ENCODE peak calls at places on chromosomes 3 and 15, in five cellular contexts. D is astrocyte, K is HuH-7.5, J is pancreas, W is ecto neural progenitor cell. C is an unnamed sample.

GRCh38 chr3:117304681-117305080 is 595.1 kb downstream of the TUSC7 start:
- DNase-seq in D (no peak), K (no peak), J (no peak), W (no peak), C (no peak)

GRCh38 chr15:77603616-77604406 is 28.9 kb downstream of the LINGO1 start:
- DNase-seq in D (no peak), K (no peak), J (no peak), W (no peak), C (no peak)

GRCh38 chr3:178719036-178719635 is 182.9 kb downstream of the KCNMB2 start:
- DNase-seq in D (no peak), K (no peak), J (no peak), W (no peak), C (no peak)

GRCh38 chr3:178676942-178677606 is 140.8 kb downstream of the KCNMB2 start:
- DNase-seq in D (no peak), K (no peak), J (no peak), W (no peak), C (no peak)

GRCh38 chr3:9666704-9667445 is 17.6 kb downstream of the MTMR14 start:
- DNase-seq in D (no peak), K (no peak), J (no peak), W (no peak), C (no peak)

GRCh38 chr3:46383211-46383945 is 12.6 kb downstream of the CCR5 start:
- DNase-seq in D (no peak), K (no peak), J (no peak), W (no peak), C (no peak)

GRCh38 chr15:70156781-70157261 is 59.1 kb upstream of the TLE3 start:
- DNase-seq in D (peak), K (no peak), J (peak), W (no peak), C (no peak)

GRCh38 chr3:197209366-197210260 is 88.8 kb downstream of the DLG1 start:
- DNase-seq in D (peak), K (no peak), J (no peak), W (no peak), C (no peak)

GRCh38 chr3:170942011-170942410 is 33.6 kb upstream of the EIF5A2 start:
- DNase-seq in D (no peak), K (no peak), J (no peak), W (no peak), C (no peak)